ENCODE peak calls at places on chromosomes 13 and 19, in ten cellular contexts. One of them, this sample, is unnamed.

GRCh38 chr19:8252922-8253589 is 43.9 kb downstream of the CERS4 start:
- DNase-seq in cerebellar cortex: peak; percentile 86
- DNase-seq in stimulated activated CD4-positive, alpha-beta T cell treated with anti-CD3 and anti-CD28 coated beads, TNF-alpha, amount 100 ng/mL, for 48 hours: peak; percentile 77
- DNase-seq in GM19239: peak; percentile 88
- DNase-seq in NCI-H748 treated with DMSO at 0.1 percent for 48 hours: peak; percentile 32
- DNase-seq in CMK: peak; percentile 49
- DNase-seq in cardiac septum: peak; percentile 91
- DNase-seq in caudate nucleus: no peak
- DNase-seq in right cardiac atrium: peak; percentile 80
- DNase-seq in stimulated activated CD8-positive, alpha-beta memory T cell treated with anti-CD3 and anti-CD28 coated beads, Interleukin-2, amount 100 ng/mL, for 1 hour: peak; percentile 76
- DNase-seq in this sample: peak; percentile 63

GRCh38 chr19:18205180-18205915 is 1.5 kb upstream of the RAB3A start:
- DNase-seq in cerebellar cortex: peak; percentile 56
- DNase-seq in stimulated activated CD4-positive, alpha-beta T cell treated with anti-CD3 and anti-CD28 coated beads, TNF-alpha, amount 100 ng/mL, for 48 hours: peak; percentile 51
- DNase-seq in GM19239: no peak
- DNase-seq in NCI-H748 treated with DMSO at 0.1 percent for 48 hours: no peak
- DNase-seq in CMK: no peak
- DNase-seq in cardiac septum: peak; percentile 94
- DNase-seq in caudate nucleus: no peak
- DNase-seq in right cardiac atrium: peak; percentile 86
- DNase-seq in stimulated activated CD8-positive, alpha-beta memory T cell treated with anti-CD3 and anti-CD28 coated beads, Interleukin-2, amount 100 ng/mL, for 1 hour: peak; percentile 40
- DNase-seq in this sample: peak; percentile 70

GRCh38 chr13:31162151-31163008 is 676 bp upstream of the HSPH1 start:
- DNase-seq in cerebellar cortex: peak; percentile 98
- DNase-seq in stimulated activated CD4-positive, alpha-beta T cell treated with anti-CD3 and anti-CD28 coated beads, TNF-alpha, amount 100 ng/mL, for 48 hours: peak; percentile 86
- DNase-seq in GM19239: peak; percentile 67
- DNase-seq in NCI-H748 treated with DMSO at 0.1 percent for 48 hours: peak; percentile 100
- DNase-seq in CMK: peak; percentile 77
- DNase-seq in cardiac septum: peak; percentile 98
- DNase-seq in caudate nucleus: peak; percentile 93
- DNase-seq in right cardiac atrium: peak; percentile 97
- DNase-seq in stimulated activated CD8-positive, alpha-beta memory T cell treated with anti-CD3 and anti-CD28 coated beads, Interleukin-2, amount 100 ng/mL, for 1 hour: peak; percentile 90
- DNase-seq in this sample: peak; percentile 98

GRCh38 chr13:111282425-111282824 is 38.0 kb upstream of the TEX29 start:
- DNase-seq in cerebellar cortex: no peak
- DNase-seq in stimulated activated CD4-positive, alpha-beta T cell treated with anti-CD3 and anti-CD28 coated beads, TNF-alpha, amount 100 ng/mL, for 48 hours: no peak
- DNase-seq in GM19239: no peak
- DNase-seq in NCI-H748 treated with DMSO at 0.1 percent for 48 hours: no peak
- DNase-seq in CMK: no peak
- DNase-seq in cardiac septum: no peak
- DNase-seq in caudate nucleus: no peak
- DNase-seq in right cardiac atrium: no peak
- DNase-seq in stimulated activated CD8-positive, alpha-beta memory T cell treated with anti-CD3 and anti-CD28 coated beads, Interleukin-2, amount 100 ng/mL, for 1 hour: no peak
- DNase-seq in this sample: no peak

GRCh38 chr19:29676586-29676985 is 11.3 kb downstream of the PLEKHF1 start:
- DNase-seq in cerebellar cortex: no peak
- DNase-seq in stimulated activated CD4-positive, alpha-beta T cell treated with anti-CD3 and anti-CD28 coated beads, TNF-alpha, amount 100 ng/mL, for 48 hours: no peak
- DNase-seq in GM19239: no peak
- DNase-seq in NCI-H748 treated with DMSO at 0.1 percent for 48 hours: no peak
- DNase-seq in CMK: no peak
- DNase-seq in cardiac septum: peak; percentile 87
- DNase-seq in caudate nucleus: no peak
- DNase-seq in right cardiac atrium: peak; percentile 53
- DNase-seq in stimulated activated CD8-positive, alpha-beta memory T cell treated with anti-CD3 and anti-CD28 coated beads, Interleukin-2, amount 100 ng/mL, for 1 hour: no peak
- DNase-seq in this sample: no peak

GRCh38 chr19:16370671-16371391 is 46.2 kb downstream of the KLF2 start:
- DNase-seq in cerebellar cortex: no peak
- DNase-seq in stimulated activated CD4-positive, alpha-beta T cell treated with anti-CD3 and anti-CD28 coated beads, TNF-alpha, amount 100 ng/mL, for 48 hours: no peak
- DNase-seq in GM19239: no peak
- DNase-seq in NCI-H748 treated with DMSO at 0.1 percent for 48 hours: no peak
- DNase-seq in CMK: no peak
- DNase-seq in cardiac septum: no peak
- DNase-seq in caudate nucleus: no peak
- DNase-seq in right cardiac atrium: no peak
- DNase-seq in stimulated activated CD8-positive, alpha-beta memory T cell treated with anti-CD3 and anti-CD28 coated beads, Interleukin-2, amount 100 ng/mL, for 1 hour: no peak
- DNase-seq in this sample: no peak

GRCh38 chr13:92719868-92720267 is 506.7 kb upstream of the GPC6 start:
- DNase-seq in cerebellar cortex: no peak
- DNase-seq in stimulated activated CD4-positive, alpha-beta T cell treated with anti-CD3 and anti-CD28 coated beads, TNF-alpha, amount 100 ng/mL, for 48 hours: no peak
- DNase-seq in GM19239: no peak
- DNase-seq in NCI-H748 treated with DMSO at 0.1 percent for 48 hours: peak; percentile 94
- DNase-seq in CMK: no peak
- DNase-seq in cardiac septum: no peak
- DNase-seq in caudate nucleus: no peak
- DNase-seq in right cardiac atrium: no peak
- DNase-seq in stimulated activated CD8-positive, alpha-beta memory T cell treated with anti-CD3 and anti-CD28 coated beads, Interleukin-2, amount 100 ng/mL, for 1 hour: no peak
- DNase-seq in this sample: no peak

GRCh38 chr13:50787316-50788195 is 55.9 kb downstream of the DLEU7 start:
- DNase-seq in cerebellar cortex: no peak
- DNase-seq in stimulated activated CD4-positive, alpha-beta T cell treated with anti-CD3 and anti-CD28 coated beads, TNF-alpha, amount 100 ng/mL, for 48 hours: no peak
- DNase-seq in GM19239: no peak
- DNase-seq in NCI-H748 treated with DMSO at 0.1 percent for 48 hours: no peak
- DNase-seq in CMK: no peak
- DNase-seq in cardiac septum: no peak
- DNase-seq in caudate nucleus: no peak
- DNase-seq in right cardiac atrium: no peak
- DNase-seq in stimulated activated CD8-positive, alpha-beta memory T cell treated with anti-CD3 and anti-CD28 coated beads, Interleukin-2, amount 100 ng/mL, for 1 hour: no peak
- DNase-seq in this sample: no peak

GRCh38 chr19:752652-753517 is 2.0 kb downstream of the MISP start:
- DNase-seq in cerebellar cortex: no peak
- DNase-seq in stimulated activated CD4-positive, alpha-beta T cell treated with anti-CD3 and anti-CD28 coated beads, TNF-alpha, amount 100 ng/mL, for 48 hours: no peak
- DNase-seq in GM19239: no peak
- DNase-seq in NCI-H748 treated with DMSO at 0.1 percent for 48 hours: no peak
- DNase-seq in CMK: no peak
- DNase-seq in cardiac septum: no peak
- DNase-seq in caudate nucleus: no peak
- DNase-seq in right cardiac atrium: peak; percentile 68
- DNase-seq in stimulated activated CD8-positive, alpha-beta memory T cell treated with anti-CD3 and anti-CD28 coated beads, Interleukin-2, amount 100 ng/mL, for 1 hour: no peak
- DNase-seq in this sample: peak; percentile 97

GRCh38 chr13:44972956-44973581 is 16.2 kb downstream of the NUFIP1 start:
- DNase-seq in cerebellar cortex: peak; percentile 42
- DNase-seq in stimulated activated CD4-positive, alpha-beta T cell treated with anti-CD3 and anti-CD28 coated beads, TNF-alpha, amount 100 ng/mL, for 48 hours: no peak
- DNase-seq in GM19239: no peak
- DNase-seq in NCI-H748 treated with DMSO at 0.1 percent for 48 hours: peak; percentile 26
- DNase-seq in CMK: no peak
- DNase-seq in cardiac septum: no peak
- DNase-seq in caudate nucleus: no peak
- DNase-seq in right cardiac atrium: no peak
- DNase-seq in stimulated activated CD8-positive, alpha-beta memory T cell treated with anti-CD3 and anti-CD28 coated beads, Interleukin-2, amount 100 ng/mL, for 1 hour: no peak
- DNase-seq in this sample: peak; percentile 37

GRCh38 chr13:66212511-66212910 is 1017.6 kb downstream of the PCDH9 start:
- DNase-seq in cerebellar cortex: no peak
- DNase-seq in stimulated activated CD4-positive, alpha-beta T cell treated with anti-CD3 and anti-CD28 coated beads, TNF-alpha, amount 100 ng/mL, for 48 hours: no peak
- DNase-seq in GM19239: no peak
- DNase-seq in NCI-H748 treated with DMSO at 0.1 percent for 48 hours: no peak
- DNase-seq in CMK: no peak
- DNase-seq in cardiac septum: no peak
- DNase-seq in caudate nucleus: no peak
- DNase-seq in right cardiac atrium: no peak
- DNase-seq in stimulated activated CD8-positive, alpha-beta memory T cell treated with anti-CD3 and anti-CD28 coated beads, Interleukin-2, amount 100 ng/mL, for 1 hour: no peak
- DNase-seq in this sample: no peak

GRCh38 chr19:38867176-38867780 is 10.8 kb downstream of the RINL start:
- DNase-seq in cerebellar cortex: no peak
- DNase-seq in stimulated activated CD4-positive, alpha-beta T cell treated with anti-CD3 and anti-CD28 coated beads, TNF-alpha, amount 100 ng/mL, for 48 hours: no peak
- DNase-seq in GM19239: no peak
- DNase-seq in NCI-H748 treated with DMSO at 0.1 percent for 48 hours: no peak
- DNase-seq in CMK: no peak
- DNase-seq in cardiac septum: no peak
- DNase-seq in caudate nucleus: no peak
- DNase-seq in right cardiac atrium: no peak
- DNase-seq in stimulated activated CD8-positive, alpha-beta memory T cell treated with anti-CD3 and anti-CD28 coated beads, Interleukin-2, amount 100 ng/mL, for 1 hour: no peak
- DNase-seq in this sample: no peak

GRCh38 chr19:604355-604754 is 14.7 kb downstream of the HCN2 start:
- DNase-seq in cerebellar cortex: no peak
- DNase-seq in stimulated activated CD4-positive, alpha-beta T cell treated with anti-CD3 and anti-CD28 coated beads, TNF-alpha, amount 100 ng/mL, for 48 hours: peak; percentile 60
- DNase-seq in GM19239: no peak
- DNase-seq in NCI-H748 treated with DMSO at 0.1 percent for 48 hours: no peak
- DNase-seq in CMK: no peak
- DNase-seq in cardiac septum: no peak
- DNase-seq in caudate nucleus: no peak
- DNase-seq in right cardiac atrium: no peak
- DNase-seq in stimulated activated CD8-positive, alpha-beta memory T cell treated with anti-CD3 and anti-CD28 coated beads, Interleukin-2, amount 100 ng/mL, for 1 hour: no peak
- DNase-seq in this sample: no peak

GRCh38 chr19:15213715-15214381 is 13.1 kb upstream of the NOTCH3 start:
- DNase-seq in cerebellar cortex: no peak
- DNase-seq in stimulated activated CD4-positive, alpha-beta T cell treated with anti-CD3 and anti-CD28 coated beads, TNF-alpha, amount 100 ng/mL, for 48 hours: no peak
- DNase-seq in GM19239: no peak
- DNase-seq in NCI-H748 treated with DMSO at 0.1 percent for 48 hours: no peak
- DNase-seq in CMK: no peak
- DNase-seq in cardiac septum: peak; percentile 89
- DNase-seq in caudate nucleus: no peak
- DNase-seq in right cardiac atrium: peak; percentile 74
- DNase-seq in stimulated activated CD8-positive, alpha-beta memory T cell treated with anti-CD3 and anti-CD28 coated beads, Interleukin-2, amount 100 ng/mL, for 1 hour: no peak
- DNase-seq in this sample: peak; percentile 63

GRCh38 chr19:4375164-4375619 is 25.2 kb downstream of the SH3GL1 start:
- DNase-seq in cerebellar cortex: no peak
- DNase-seq in stimulated activated CD4-positive, alpha-beta T cell treated with anti-CD3 and anti-CD28 coated beads, TNF-alpha, amount 100 ng/mL, for 48 hours: no peak
- DNase-seq in GM19239: no peak
- DNase-seq in NCI-H748 treated with DMSO at 0.1 percent for 48 hours: no peak
- DNase-seq in CMK: no peak
- DNase-seq in cardiac septum: no peak
- DNase-seq in caudate nucleus: no peak
- DNase-seq in right cardiac atrium: no peak
- DNase-seq in stimulated activated CD8-positive, alpha-beta memory T cell treated with anti-CD3 and anti-CD28 coated beads, Interleukin-2, amount 100 ng/mL, for 1 hour: no peak
- DNase-seq in this sample: peak; percentile 79

GRCh38 chr19:11364296-11364904 is 9.2 kb downstream of the PLPPR2 start:
- DNase-seq in cerebellar cortex: no peak
- DNase-seq in stimulated activated CD4-positive, alpha-beta T cell treated with anti-CD3 and anti-CD28 coated beads, TNF-alpha, amount 100 ng/mL, for 48 hours: no peak
- DNase-seq in GM19239: no peak
- DNase-seq in NCI-H748 treated with DMSO at 0.1 percent for 48 hours: no peak
- DNase-seq in CMK: no peak
- DNase-seq in cardiac septum: no peak
- DNase-seq in caudate nucleus: no peak
- DNase-seq in right cardiac atrium: no peak
- DNase-seq in stimulated activated CD8-positive, alpha-beta memory T cell treated with anti-CD3 and anti-CD28 coated beads, Interleukin-2, amount 100 ng/mL, for 1 hour: no peak
- DNase-seq in this sample: no peak

GRCh38 chr13:79346300-79346914 is 59.6 kb downstream of the RBM26 start:
- DNase-seq in cerebellar cortex: no peak
- DNase-seq in stimulated activated CD4-positive, alpha-beta T cell treated with anti-CD3 and anti-CD28 coated beads, TNF-alpha, amount 100 ng/mL, for 48 hours: no peak
- DNase-seq in GM19239: no peak
- DNase-seq in NCI-H748 treated with DMSO at 0.1 percent for 48 hours: no peak
- DNase-seq in CMK: no peak
- DNase-seq in cardiac septum: no peak
- DNase-seq in caudate nucleus: no peak
- DNase-seq in right cardiac atrium: no peak
- DNase-seq in stimulated activated CD8-positive, alpha-beta memory T cell treated with anti-CD3 and anti-CD28 coated beads, Interleukin-2, amount 100 ng/mL, for 1 hour: no peak
- DNase-seq in this sample: peak; percentile 9

GRCh38 chr13:113562085-113562749 is 22.3 kb upstream of the TFDP1 start:
- DNase-seq in cerebellar cortex: peak; percentile 92
- DNase-seq in stimulated activated CD4-positive, alpha-beta T cell treated with anti-CD3 and anti-CD28 coated beads, TNF-alpha, amount 100 ng/mL, for 48 hours: no peak
- DNase-seq in GM19239: peak; percentile 41
- DNase-seq in NCI-H748 treated with DMSO at 0.1 percent for 48 hours: peak; percentile 79
- DNase-seq in CMK: no peak
- DNase-seq in cardiac septum: no peak
- DNase-seq in caudate nucleus: no peak
- DNase-seq in right cardiac atrium: peak; percentile 64
- DNase-seq in stimulated activated CD8-positive, alpha-beta memory T cell treated with anti-CD3 and anti-CD28 coated beads, Interleukin-2, amount 100 ng/mL, for 1 hour: no peak
- DNase-seq in this sample: peak; percentile 54

GRCh38 chr13:76438050-76438449 is 448.2 kb downstream of the KCTD12 start:
- DNase-seq in cerebellar cortex: no peak
- DNase-seq in stimulated activated CD4-positive, alpha-beta T cell treated with anti-CD3 and anti-CD28 coated beads, TNF-alpha, amount 100 ng/mL, for 48 hours: no peak
- DNase-seq in GM19239: no peak
- DNase-seq in NCI-H748 treated with DMSO at 0.1 percent for 48 hours: no peak
- DNase-seq in CMK: no peak
- DNase-seq in cardiac septum: no peak
- DNase-seq in caudate nucleus: no peak
- DNase-seq in right cardiac atrium: no peak
- DNase-seq in stimulated activated CD8-positive, alpha-beta memory T cell treated with anti-CD3 and anti-CD28 coated beads, Interleukin-2, amount 100 ng/mL, for 1 hour: no peak
- DNase-seq in this sample: no peak

GRCh38 chr13:111251646-111252448 is 68.6 kb upstream of the TEX29 start:
- DNase-seq in cerebellar cortex: no peak
- DNase-seq in stimulated activated CD4-positive, alpha-beta T cell treated with anti-CD3 and anti-CD28 coated beads, TNF-alpha, amount 100 ng/mL, for 48 hours: no peak
- DNase-seq in GM19239: no peak
- DNase-seq in NCI-H748 treated with DMSO at 0.1 percent for 48 hours: no peak
- DNase-seq in CMK: no peak
- DNase-seq in cardiac septum: no peak
- DNase-seq in caudate nucleus: no peak
- DNase-seq in right cardiac atrium: no peak
- DNase-seq in stimulated activated CD8-positive, alpha-beta memory T cell treated with anti-CD3 and anti-CD28 coated beads, Interleukin-2, amount 100 ng/mL, for 1 hour: no peak
- DNase-seq in this sample: no peak

GRCh38 chr13:100625447-100625846 is 36.9 kb upstream of the GGACT start:
- DNase-seq in cerebellar cortex: no peak
- DNase-seq in stimulated activated CD4-positive, alpha-beta T cell treated with anti-CD3 and anti-CD28 coated beads, TNF-alpha, amount 100 ng/mL, for 48 hours: no peak
- DNase-seq in GM19239: no peak
- DNase-seq in NCI-H748 treated with DMSO at 0.1 percent for 48 hours: no peak
- DNase-seq in CMK: no peak
- DNase-seq in cardiac septum: no peak
- DNase-seq in caudate nucleus: no peak
- DNase-seq in right cardiac atrium: no peak
- DNase-seq in stimulated activated CD8-positive, alpha-beta memory T cell treated with anti-CD3 and anti-CD28 coated beads, Interleukin-2, amount 100 ng/mL, for 1 hour: no peak
- DNase-seq in this sample: no peak

GRCh38 chr13:75222031-75222430 is 259.9 kb downstream of the TBC1D4 start:
- DNase-seq in cerebellar cortex: no peak
- DNase-seq in stimulated activated CD4-positive, alpha-beta T cell treated with anti-CD3 and anti-CD28 coated beads, TNF-alpha, amount 100 ng/mL, for 48 hours: no peak
- DNase-seq in GM19239: no peak
- DNase-seq in NCI-H748 treated with DMSO at 0.1 percent for 48 hours: no peak
- DNase-seq in CMK: no peak
- DNase-seq in cardiac septum: no peak
- DNase-seq in caudate nucleus: no peak
- DNase-seq in right cardiac atrium: peak; percentile 24
- DNase-seq in stimulated activated CD8-positive, alpha-beta memory T cell treated with anti-CD3 and anti-CD28 coated beads, Interleukin-2, amount 100 ng/mL, for 1 hour: no peak
- DNase-seq in this sample: peak; percentile 65

GRCh38 chr13:32824671-32825070 is 191.6 kb upstream of the KL start:
- DNase-seq in cerebellar cortex: no peak
- DNase-seq in stimulated activated CD4-positive, alpha-beta T cell treated with anti-CD3 and anti-CD28 coated beads, TNF-alpha, amount 100 ng/mL, for 48 hours: no peak
- DNase-seq in GM19239: no peak
- DNase-seq in NCI-H748 treated with DMSO at 0.1 percent for 48 hours: no peak
- DNase-seq in CMK: no peak
- DNase-seq in cardiac septum: no peak
- DNase-seq in caudate nucleus: no peak
- DNase-seq in right cardiac atrium: no peak
- DNase-seq in stimulated activated CD8-positive, alpha-beta memory T cell treated with anti-CD3 and anti-CD28 coated beads, Interleukin-2, amount 100 ng/mL, for 1 hour: no peak
- DNase-seq in this sample: peak; percentile 86

GRCh38 chr19:22623841-22624221 is 10.3 kb upstream of the ZNF492 start:
- DNase-seq in cerebellar cortex: no peak
- DNase-seq in stimulated activated CD4-positive, alpha-beta T cell treated with anti-CD3 and anti-CD28 coated beads, TNF-alpha, amount 100 ng/mL, for 48 hours: no peak
- DNase-seq in GM19239: no peak
- DNase-seq in NCI-H748 treated with DMSO at 0.1 percent for 48 hours: no peak
- DNase-seq in CMK: no peak
- DNase-seq in cardiac septum: no peak
- DNase-seq in caudate nucleus: no peak
- DNase-seq in right cardiac atrium: no peak
- DNase-seq in stimulated activated CD8-positive, alpha-beta memory T cell treated with anti-CD3 and anti-CD28 coated beads, Interleukin-2, amount 100 ng/mL, for 1 hour: no peak
- DNase-seq in this sample: no peak

GRCh38 chr13:97125051-97125809 is 96.9 kb upstream of the MBNL2 start:
- DNase-seq in cerebellar cortex: no peak
- DNase-seq in stimulated activated CD4-positive, alpha-beta T cell treated with anti-CD3 and anti-CD28 coated beads, TNF-alpha, amount 100 ng/mL, for 48 hours: peak; percentile 27
- DNase-seq in GM19239: no peak
- DNase-seq in NCI-H748 treated with DMSO at 0.1 percent for 48 hours: peak; percentile 37
- DNase-seq in CMK: no peak
- DNase-seq in cardiac septum: no peak
- DNase-seq in caudate nucleus: no peak
- DNase-seq in right cardiac atrium: no peak
- DNase-seq in stimulated activated CD8-positive, alpha-beta memory T cell treated with anti-CD3 and anti-CD28 coated beads, Interleukin-2, amount 100 ng/mL, for 1 hour: no peak
- DNase-seq in this sample: peak; percentile 98

GRCh38 chr13:107367258-107367657 is 799.3 kb upstream of the ARGLU1 start:
- DNase-seq in cerebellar cortex: no peak
- DNase-seq in stimulated activated CD4-positive, alpha-beta T cell treated with anti-CD3 and anti-CD28 coated beads, TNF-alpha, amount 100 ng/mL, for 48 hours: no peak
- DNase-seq in GM19239: no peak
- DNase-seq in NCI-H748 treated with DMSO at 0.1 percent for 48 hours: no peak
- DNase-seq in CMK: no peak
- DNase-seq in cardiac septum: no peak
- DNase-seq in caudate nucleus: no peak
- DNase-seq in right cardiac atrium: no peak
- DNase-seq in stimulated activated CD8-positive, alpha-beta memory T cell treated with anti-CD3 and anti-CD28 coated beads, Interleukin-2, amount 100 ng/mL, for 1 hour: no peak
- DNase-seq in this sample: no peak

GRCh38 chr13:76527041-76527440 is 359.2 kb downstream of the KCTD12 start:
- DNase-seq in cerebellar cortex: no peak
- DNase-seq in stimulated activated CD4-positive, alpha-beta T cell treated with anti-CD3 and anti-CD28 coated beads, TNF-alpha, amount 100 ng/mL, for 48 hours: no peak
- DNase-seq in GM19239: no peak
- DNase-seq in NCI-H748 treated with DMSO at 0.1 percent for 48 hours: no peak
- DNase-seq in CMK: no peak
- DNase-seq in cardiac septum: no peak
- DNase-seq in caudate nucleus: no peak
- DNase-seq in right cardiac atrium: no peak
- DNase-seq in stimulated activated CD8-positive, alpha-beta memory T cell treated with anti-CD3 and anti-CD28 coated beads, Interleukin-2, amount 100 ng/mL, for 1 hour: no peak
- DNase-seq in this sample: no peak

GRCh38 chr19:15244808-15245207 is 12.6 kb upstream of the EPHX3 start:
- DNase-seq in cerebellar cortex: no peak
- DNase-seq in stimulated activated CD4-positive, alpha-beta T cell treated with anti-CD3 and anti-CD28 coated beads, TNF-alpha, amount 100 ng/mL, for 48 hours: no peak
- DNase-seq in GM19239: no peak
- DNase-seq in NCI-H748 treated with DMSO at 0.1 percent for 48 hours: no peak
- DNase-seq in CMK: no peak
- DNase-seq in cardiac septum: no peak
- DNase-seq in caudate nucleus: no peak
- DNase-seq in right cardiac atrium: no peak
- DNase-seq in stimulated activated CD8-positive, alpha-beta memory T cell treated with anti-CD3 and anti-CD28 coated beads, Interleukin-2, amount 100 ng/mL, for 1 hour: no peak
- DNase-seq in this sample: no peak

This sample was measured in LHCN-M2.